ENCODE peak calls at places on chromosomes 12 and 14, in seven cellular contexts. S is AG09319; H is GM20000; G is memory B cell; M is effector CD8-positive, alpha-beta T cell; J is fibroblast of lung; A is astrocyte. F is an unnamed sample.

GRCh38 chr12:119843100-119843499 is 34.0 kb downstream of the CIT start:
- DNase-seq in S (peak), H (no peak), G (no peak), M (no peak), J (peak), A (peak), F (peak)

GRCh38 chr12:104471336-104471735 is 14.6 kb downstream of the CHST11 start:
- DNase-seq in S (no peak), H (no peak), G (no peak), M (no peak), J (no peak), A (no peak), F (no peak)

GRCh38 chr14:50839048-50839447 is 8.1 kb upstream of the NIN start:
- DNase-seq in S (no peak), H (no peak), G (no peak), M (no peak), J (no peak), A (no peak), F (peak)

GRCh38 chr12:6039894-6040601 is 84.4 kb downstream of the VWF start:
- DNase-seq in S (peak), H (peak), G (peak), M (peak), J (peak), A (peak), F (peak)

GRCh38 chr12:65593206-65593833 is 231.0 kb upstream of the HMGA2 start:
- DNase-seq in S (no peak), H (no peak), G (no peak), M (no peak), J (no peak), A (no peak), F (no peak)

GRCh38 chr12:68451261-68452091 is 119.3 kb upstream of the MDM1 start:
- DNase-seq in S (peak), H (peak), G (no peak), M (no peak), J (peak), A (peak), F (peak)

GRCh38 chr12:124309744-124310143 is 14.9 kb downstream of the RFLNA start:
- DNase-seq in S (no peak), H (no peak), G (no peak), M (no peak), J (no peak), A (no peak), F (no peak)

GRCh38 chr14:24941719-24942118 is 108.2 kb downstream of the STXBP6 start:
- DNase-seq in S (no peak), H (no peak), G (no peak), M (no peak), J (no peak), A (no peak), F (no peak)